ENCODE peak calls at places on chromosomes 13 and 19, in eight cellular contexts. R, A, E, S, T, N, X and Q are unnamed samples.

GRCh38 chr13:45851171-45851889 is at the start of gene SIAH3:
- DNase-seq in R (no peak), A (no peak), E (peak), S (peak), T (no peak), N (no peak), X (peak), Q (no peak)

GRCh38 chr13:53004605-53005004 is 24.0 kb upstream of the OLFM4 start:
- DNase-seq in R (no peak), A (no peak), E (no peak), S (no peak), T (no peak), N (no peak), X (no peak), Q (no peak)

GRCh38 chr19:35978832-35979365 is 16.1 kb upstream of the SDHAF1 start:
- DNase-seq in R (no peak), A (no peak), E (no peak), S (no peak), T (no peak), N (no peak), X (no peak), Q (no peak)

GRCh38 chr19:47176071-47176626 is 45.5 kb downstream of the SAE1 start:
- DNase-seq in R (no peak), A (no peak), E (no peak), S (no peak), T (no peak), N (no peak), X (peak), Q (no peak)

GRCh38 chr19:2695288-2695866 is 7.1 kb downstream of the GNG7 start:
- DNase-seq in R (peak), A (peak), E (no peak), S (no peak), T (no peak), N (no peak), X (no peak), Q (peak)

GRCh38 chr19:38433268-38433733 is at the start of gene RYR1:
- DNase-seq in R (no peak), A (peak), E (peak), S (peak), T (peak), N (no peak), X (peak), Q (peak)

GRCh38 chr19:19388568-19389555 is 16.6 kb upstream of the GATAD2A start:
- DNase-seq in R (no peak), A (no peak), E (no peak), S (no peak), T (no peak), N (no peak), X (peak), Q (no peak)

GRCh38 chr13:48155850-48156249 is 60.9 kb upstream of the MED4 start:
- DNase-seq in R (no peak), A (no peak), E (peak), S (no peak), T (no peak), N (no peak), X (peak), Q (no peak)

GRCh38 chr19:30131246-30131645 is 189.2 kb downstream of the URI1 start:
- DNase-seq in R (no peak), A (no peak), E (no peak), S (no peak), T (no peak), N (no peak), X (no peak), Q (no peak)

GRCh38 chr19:10553943-10554381 is 10.3 kb downstream of the ATG4D start:
- DNase-seq in R (no peak), A (no peak), E (peak), S (no peak), T (peak), N (no peak), X (no peak), Q (no peak)

GRCh38 chr19:18156268-18156667 is 3.3 kb downstream of the PIK3R2 start:
- DNase-seq in R (no peak), A (no peak), E (no peak), S (no peak), T (no peak), N (no peak), X (no peak), Q (no peak)

GRCh38 chr19:53333071-53333465 is 481 bp upstream of the ZNF845 start:
- DNase-seq in R (no peak), A (peak), E (peak), S (peak), T (peak), N (peak), X (no peak), Q (peak)

GRCh38 chr13:48412881-48413351 is at the start of gene LPAR6:
- DNase-seq in R (peak), A (no peak), E (no peak), S (peak), T (no peak), N (no peak), X (peak), Q (peak)

GRCh38 chr19:2270157-2270571 is 11.8 kb downstream of the PEAK3 start:
- DNase-seq in R (no peak), A (no peak), E (peak), S (no peak), T (peak), N (peak), X (no peak), Q (no peak)

GRCh38 chr13:30108913-30109237 is 198.5 kb downstream of the KATNAL1 start:
- DNase-seq in R (peak), A (no peak), E (no peak), S (no peak), T (no peak), N (peak), X (no peak), Q (no peak)

GRCh38 chr13:44393391-44393790 is 19.8 kb downstream of the SERP2 start:
- DNase-seq in R (no peak), A (no peak), E (no peak), S (no peak), T (no peak), N (peak), X (peak), Q (no peak)

GRCh38 chr13:74550039-74550438 is 415.8 kb upstream of the KLF12 start:
- DNase-seq in R (no peak), A (no peak), E (no peak), S (no peak), T (no peak), N (no peak), X (peak), Q (no peak)

GRCh38 chr19:30518965-30519606 is 146.9 kb downstream of the ZNF536 start:
- DNase-seq in R (no peak), A (no peak), E (no peak), S (no peak), T (no peak), N (no peak), X (no peak), Q (no peak)

GRCh38 chr13:86051134-86052103 is 252.2 kb upstream of the SLITRK6 start:
- DNase-seq in R (peak), A (no peak), E (no peak), S (no peak), T (no peak), N (no peak), X (peak), Q (no peak)

GRCh38 chr19:32642771-32643170 is 32.2 kb downstream of the ANKRD27 start:
- DNase-seq in R (no peak), A (no peak), E (peak), S (no peak), T (no peak), N (no peak), X (no peak), Q (no peak)

GRCh38 chr13:27170521-27171243 is 929 bp downstream of the USP12 start:
- DNase-seq in R (no peak), A (peak), E (peak), S (peak), T (peak), N (peak), X (peak), Q (peak)

GRCh38 chr19:3065675-3066357 is 3.5 kb upstream of the TLE5 start:
- DNase-seq in R (no peak), A (no peak), E (no peak), S (no peak), T (peak), N (no peak), X (no peak), Q (no peak)

GRCh38 chr19:47749326-47749725 is 4.0 kb downstream of the NOP53 start:
- DNase-seq in R (no peak), A (no peak), E (no peak), S (no peak), T (peak), N (no peak), X (no peak), Q (no peak)

GRCh38 chr13:64332048-64332447 is 2898.1 kb downstream of the PCDH9 start:
- DNase-seq in R (no peak), A (no peak), E (no peak), S (no peak), T (no peak), N (no peak), X (no peak), Q (no peak)

GRCh38 chr13:95698047-95698749 is 21.3 kb downstream of the DNAJC3 start:
- DNase-seq in R (no peak), A (no peak), E (no peak), S (no peak), T (peak), N (no peak), X (peak), Q (no peak)

DNA sequence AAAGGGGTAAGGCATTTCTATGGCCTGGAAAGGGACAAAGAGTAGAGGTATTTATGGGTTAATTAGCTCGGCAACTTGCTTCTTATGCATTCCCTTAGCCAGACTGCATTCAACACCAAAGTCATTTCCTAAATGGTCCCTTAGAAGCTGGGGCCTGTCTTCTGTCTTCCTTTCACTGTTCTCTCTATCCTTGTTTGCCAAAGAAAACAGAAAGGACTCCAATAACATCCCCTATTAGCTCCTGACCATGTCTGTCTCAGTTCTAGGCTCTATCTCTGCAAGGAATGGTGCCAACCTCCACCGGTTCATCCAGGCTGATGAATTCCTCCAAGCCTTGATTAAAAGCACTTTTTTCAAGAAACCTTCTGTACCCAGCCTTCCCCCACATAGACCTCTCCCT is 123.5 kb downstream of the KCTD12 start:
- DNase-seq in R (no peak), A (no peak), E (no peak), S (no peak), T (no peak), N (no peak), X (no peak), Q (no peak)
- TF ChIP-seq CTCF in R (no peak), A (no peak), E (no peak), S (no peak), T (no peak), N (no peak), X (no peak), Q (no peak)

GRCh38 chr19:6774821-6775707 is 2.6 kb downstream of the VAV1 start:
- DNase-seq in R (no peak), A (no peak), E (no peak), S (no peak), T (peak), N (no peak), X (peak), Q (no peak)

GRCh38 chr19:6772866-6773322 is 386 bp downstream of the VAV1 start:
- DNase-seq in R (no peak), A (no peak), E (no peak), S (no peak), T (no peak), N (no peak), X (no peak), Q (no peak)

GRCh38 chr19:6769006-6769637 is 1.9 kb upstream of the SH2D3A start:
- DNase-seq in R (no peak), A (no peak), E (no peak), S (peak), T (peak), N (no peak), X (peak), Q (no peak)

GRCh38 chr19:6773323-6773931 is 919 bp downstream of the VAV1 start:
- DNase-seq in R (no peak), A (no peak), E (peak), S (peak), T (peak), N (no peak), X (no peak), Q (no peak)

DNA sequence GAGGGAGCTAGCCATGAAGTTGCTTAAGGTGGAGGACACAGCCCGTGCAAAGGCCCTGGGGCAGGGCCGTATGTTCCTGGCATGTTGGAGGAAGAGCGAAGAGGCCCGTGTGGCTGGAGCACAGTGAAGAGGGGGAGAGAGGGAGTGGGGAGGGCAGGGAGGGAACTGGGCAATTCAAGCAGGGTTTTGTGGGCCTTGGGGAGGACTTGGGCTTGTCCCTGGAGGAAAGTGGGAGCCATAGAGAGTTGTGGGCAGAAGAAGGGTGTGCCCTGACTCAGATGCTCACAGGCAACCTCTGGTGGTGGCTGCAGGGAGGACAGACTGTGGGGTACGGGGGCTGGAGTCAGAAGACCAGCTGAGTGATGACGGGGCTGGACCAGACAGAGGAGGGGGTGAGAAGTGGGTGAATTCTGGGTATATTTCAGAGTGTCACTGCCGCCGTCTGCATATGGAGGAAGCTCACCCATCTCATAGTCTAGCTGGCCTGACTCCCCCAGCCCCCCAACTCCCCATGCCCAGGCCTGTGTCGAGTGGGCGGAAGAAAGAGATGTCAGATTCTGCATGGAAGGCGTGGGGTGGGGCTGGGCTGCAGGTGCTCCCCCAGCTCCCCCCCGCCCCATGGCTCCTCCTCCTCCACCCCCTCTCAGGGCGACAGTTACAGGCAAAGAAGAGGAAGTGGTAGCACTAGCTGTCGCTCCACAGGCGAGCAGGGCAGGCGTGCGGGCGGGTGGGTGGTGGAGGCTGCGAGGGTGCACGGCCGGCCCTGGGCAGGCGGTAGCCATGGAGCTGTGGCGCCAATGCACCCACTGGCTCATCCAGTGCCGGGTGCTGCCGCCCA is at the start of gene VAV1:
- DNase-seq in R (no peak), A (no peak), E (peak), S (peak), T (peak), N (peak), X (no peak), Q (no peak)
- TF ChIP-seq CTCF in R (no peak), A (no peak), E (peak), S (peak), T (peak), N (no peak), X (peak), Q (no peak)

GRCh38 chr13:79241697-79242096 is 164.4 kb downstream of the RBM26 start:
- DNase-seq in R (no peak), A (no peak), E (no peak), S (no peak), T (no peak), N (no peak), X (no peak), Q (no peak)

GRCh38 chr13:79245937-79246574 is 160.0 kb downstream of the RBM26 start:
- DNase-seq in R (no peak), A (no peak), E (no peak), S (no peak), T (no peak), N (no peak), X (no peak), Q (no peak)

GRCh38 chr13:79246575-79246949 is 159.5 kb downstream of the RBM26 start:
- DNase-seq in R (no peak), A (no peak), E (no peak), S (no peak), T (peak), N (no peak), X (no peak), Q (no peak)
- TF ChIP-seq CTCF in R (no peak), A (no peak), E (no peak), S (no peak), T (peak), N (no peak), X (no peak), Q (no peak)

GRCh38 chr13:60572003-60572792 is 175.2 kb downstream of the TDRD3 start:
- DNase-seq in R (no peak), A (no peak), E (no peak), S (peak), T (no peak), N (no peak), X (peak), Q (no peak)
- TF ChIP-seq CTCF in R (no peak), A (no peak), E (no peak), S (no peak), T (no peak), N (no peak), X (no peak), Q (no peak)

GRCh38 chr13:24407844-24408243 is 98.5 kb downstream of the C1QTNF9 start:
- DNase-seq in R (no peak), A (no peak), E (no peak), S (no peak), T (no peak), N (no peak), X (no peak), Q (no peak)
- TF ChIP-seq CTCF in R (no peak), A (peak), E (no peak), S (peak), T (peak), N (no peak), X (no peak), Q (no peak)

GRCh38 chr19:55468054-55468393 is 3.5 kb upstream of the C19orf85 start:
- DNase-seq in R (no peak), A (no peak), E (no peak), S (no peak), T (no peak), N (no peak), X (no peak), Q (no peak)
- TF ChIP-seq CTCF in R (no peak), A (no peak), E (peak), S (no peak), T (no peak), N (no peak), X (no peak), Q (peak)